ENCODE peak calls at places on chromosomes 16 and 17, in ten cellular contexts. S is fibroblast of pulmonary artery, D is stomach, Y is brain microvascular endothelial cell, C is GM23338, L is nephron progenitor cell, K is fibroblast of lung, V is cardiac fibroblast, P is hepatocyte, G is HepG2. T is an unnamed sample.

GRCh38 chr17:37400505-37400904 is 6.1 kb downstream of the ACACA start:
- DNase-seq in S (no peak), D (no peak), Y (no peak), C (no peak), L (no peak), K (no peak), V (no peak), P (no peak), G (no peak), T (no peak)

GRCh38 chr17:17041018-17041521 is 1.2 kb upstream of the MPRIP start:
- DNase-seq in S (no peak), D (no peak), Y (peak; percentile 47), C (no peak), L (no peak), K (no peak), V (peak; percentile 44), P (peak; percentile 66), G (peak; percentile 60), T (no peak)

GRCh38 chr16:85005278-85006069 is 5.9 kb downstream of the ZDHHC7 start:
- DNase-seq in S (no peak), D (no peak), Y (no peak), C (no peak), L (no peak), K (no peak), V (peak; percentile 43), P (no peak), G (no peak), T (no peak)

GRCh38 chr17:21418446-21419298 is 42.5 kb downstream of the KCNJ12 start:
- DNase-seq in S (no peak), D (no peak), Y (no peak), C (no peak), L (no peak), K (no peak), V (no peak), P (no peak), G (no peak), T (no peak)

GRCh38 chr17:633641-634091 is 81.0 kb downstream of the VPS53 start:
- DNase-seq in S (peak; percentile 85), D (no peak), Y (peak; percentile 25), C (no peak), L (no peak), K (no peak), V (peak; percentile 54), P (no peak), G (no peak), T (no peak)

GRCh38 chr16:48498761-48499600 is 111.0 kb downstream of the N4BP1 start:
- DNase-seq in S (peak; percentile 96), D (no peak), Y (peak; percentile 80), C (peak; percentile 35), L (peak; percentile 30), K (peak; percentile 96), V (peak; percentile 85), P (peak; percentile 64), G (peak; percentile 35), T (no peak)

GRCh38 chr16:455453-455852 is 30.0 kb downstream of the RAB11FIP3 start:
- DNase-seq in S (no peak), D (no peak), Y (no peak), C (no peak), L (no peak), K (no peak), V (no peak), P (no peak), G (no peak), T (no peak)

GRCh38 chr17:60601443-60602384 is 1.7 kb downstream of the PPM1D start:
- DNase-seq in S (peak; percentile 90), D (peak; percentile 53), Y (peak; percentile 74), C (peak; percentile 79), L (peak; percentile 49), K (peak; percentile 91), V (peak; percentile 89), P (peak; percentile 91), G (peak; percentile 88), T (peak; percentile 35)

GRCh38 chr16:14489460-14489859 is 140.6 kb downstream of the PARN start:
- DNase-seq in S (no peak), D (no peak), Y (no peak), C (peak; percentile 79), L (no peak), K (no peak), V (no peak), P (peak; percentile 46), G (peak; percentile 57), T (no peak)

GRCh38 chr16:4327782-4328579 is 12.1 kb downstream of the GLIS2 start:
- DNase-seq in S (peak; percentile 82), D (peak; percentile 83), Y (no peak), C (peak; percentile 95), L (peak; percentile 79), K (peak; percentile 80), V (peak; percentile 81), P (peak; percentile 93), G (peak; percentile 86), T (peak; percentile 68)

GRCh38 chr17:77086433-77087010 is 54.2 kb upstream of the SEC14L1 start:
- DNase-seq in S (peak; percentile 84), D (peak; percentile 96), Y (peak; percentile 79), C (peak; percentile 96), L (peak; percentile 95), K (peak; percentile 76), V (peak; percentile 85), P (peak; percentile 90), G (peak; percentile 77), T (peak; percentile 92)

GRCh38 chr17:34579017-34579946 is at the start of gene TMEM132E:
- DNase-seq in S (no peak), D (peak; percentile 37), Y (no peak), C (peak; percentile 82), L (peak; percentile 80), K (peak; percentile 4), V (peak; percentile 6), P (peak; percentile 68), G (no peak), T (no peak)

GRCh38 chr17:17774009-17774881 is 62.5 kb downstream of the SREBF1 start:
- DNase-seq in S (peak; percentile 51), D (peak; percentile 80), Y (no peak), C (peak; percentile 55), L (no peak), K (peak; percentile 62), V (peak; percentile 42), P (peak; percentile 63), G (no peak), T (no peak)

GRCh38 chr17:79627766-79628690 is 17.2 kb upstream of the RBFOX3 start:
- DNase-seq in S (no peak), D (peak; percentile 18), Y (no peak), C (no peak), L (no peak), K (no peak), V (no peak), P (no peak), G (no peak), T (no peak)

GRCh38 chr17:47237841-47238240 is 15.8 kb upstream of the ITGB3 start:
- DNase-seq in S (no peak), D (no peak), Y (no peak), C (no peak), L (no peak), K (no peak), V (no peak), P (no peak), G (no peak), T (no peak)

GRCh38 chr17:61456688-61457225 is 4.5 kb downstream of the TBX4 start:
- DNase-seq in S (no peak), D (no peak), Y (no peak), C (no peak), L (peak; percentile 43), K (no peak), V (no peak), P (no peak), G (no peak), T (no peak)

GRCh38 chr17:38428643-38429371 is 543 bp downstream of the ARHGAP23 start:
- DNase-seq in S (peak; percentile 40), D (peak; percentile 44), Y (no peak), C (peak; percentile 72), L (peak; percentile 50), K (peak; percentile 64), V (peak; percentile 42), P (peak; percentile 62), G (no peak), T (no peak)

GRCh38 chr16:66478733-66479511 is 51.8 kb downstream of the BEAN1 start:
- DNase-seq in S (peak; percentile 62), D (peak; percentile 81), Y (peak; percentile 27), C (peak; percentile 88), L (peak; percentile 57), K (peak; percentile 48), V (peak; percentile 70), P (peak; percentile 67), G (peak; percentile 63), T (peak; percentile 59)
- TF ChIP-seq CTCF in S (peak; percentile 86), D (no peak), Y (peak; percentile 92), C (peak; percentile 88), L (peak; percentile 48), K (peak; percentile 74), V (peak; percentile 88), P (peak; percentile 47), G (peak; percentile 95), T (peak; percentile 62)

GRCh38 chr16:62190426-62190825 is 154.2 kb upstream of the CDH8 start:
- DNase-seq in S (no peak), D (no peak), Y (no peak), C (peak; percentile 84), L (peak; percentile 12), K (no peak), V (peak; percentile 1), P (peak; percentile 69), G (peak; percentile 24), T (no peak)
- TF ChIP-seq CTCF in S (peak; percentile 5), D (no peak), Y (peak; percentile 41), C (peak; percentile 68), L (peak; percentile 81), K (no peak), V (peak; percentile 7), P (peak; percentile 81), G (peak; percentile 41), T (peak; percentile 76)

DNA sequence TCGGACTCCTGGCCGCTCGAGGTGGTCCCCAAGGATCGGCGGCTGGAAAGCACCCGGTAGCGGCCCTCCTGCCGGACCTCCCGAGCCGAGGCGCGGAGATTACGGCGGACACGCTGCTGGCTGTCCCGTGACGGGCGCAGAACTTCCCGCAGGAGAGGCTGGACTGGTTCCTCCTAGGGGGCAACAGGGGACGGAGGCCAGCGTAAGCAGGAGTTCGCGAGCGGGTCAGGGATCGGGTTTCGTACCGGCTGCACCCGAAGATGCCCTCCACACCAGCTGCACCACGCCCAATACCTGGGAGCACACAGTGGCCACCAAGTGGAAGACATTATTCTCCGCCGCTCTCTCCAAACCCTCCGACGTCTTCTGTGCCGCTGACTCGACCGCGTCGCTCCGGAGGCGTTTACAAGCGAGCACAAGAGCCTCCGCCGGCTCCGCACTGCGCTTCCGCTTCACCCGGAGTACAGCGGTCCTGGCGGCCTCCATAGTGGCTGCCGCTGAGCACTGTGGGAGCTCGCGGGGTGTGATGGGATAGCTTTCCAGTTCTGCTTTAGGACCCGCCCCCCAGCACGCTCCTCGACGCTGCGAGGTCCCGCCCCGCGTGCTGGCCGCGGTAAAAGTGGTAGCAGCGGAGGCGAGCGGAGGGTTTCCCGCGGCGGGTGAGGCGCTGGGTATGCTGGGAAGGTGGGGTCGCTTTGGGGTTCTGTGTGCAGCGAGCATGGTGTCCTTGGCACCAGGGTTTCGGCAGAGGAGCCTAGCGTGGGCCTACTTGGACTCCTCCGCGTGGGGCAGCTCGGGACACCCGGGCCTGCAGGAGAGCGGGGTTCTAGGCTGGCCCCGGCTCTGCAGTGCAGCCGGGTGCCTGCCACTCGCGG is at the start of the genes PRMT7 and SLC7A6OS:
- DNase-seq in S (peak; percentile 85), D (peak; percentile 90), Y (peak; percentile 82), C (peak; percentile 98), L (peak; percentile 92), K (peak; percentile 87), V (peak; percentile 87), P (peak; percentile 96), G (peak; percentile 90), T (peak; percentile 87)
- TF ChIP-seq CTCF in S (no peak), D (no peak), Y (peak; percentile 37), C (no peak), L (no peak), K (no peak), V (peak; percentile 6), P (no peak), G (peak; percentile 23), T (no peak)

GRCh38 chr16:72501739-72502653 is 330.0 kb upstream of the PMFBP1 start:
- DNase-seq in S (peak; percentile 90), D (peak; percentile 45), Y (peak; percentile 71), C (peak; percentile 76), L (peak; percentile 65), K (peak; percentile 85), V (peak; percentile 88), P (peak; percentile 76), G (peak; percentile 73), T (peak; percentile 55)
- TF ChIP-seq CTCF in S (peak; percentile 96), D (no peak), Y (peak; percentile 95), C (peak; percentile 96), L (peak; percentile 91), K (peak; percentile 99), V (peak; percentile 93), P (peak; percentile 87), G (peak; percentile 93), T (peak; percentile 88)